ENCODE peak calls at places on chromosomes 11 and 22, in four cellular contexts. L is left ventricle myocardium inferior, R is brain microvascular endothelial cell, C is psoas muscle. Q is an unnamed sample.

GRCh38 chr22:44712156-44712555 is 10.2 kb downstream of the PRR5 start:
- DNase-seq in L (no peak), C (peak; percentile 63), R (no peak), Q (no peak)

GRCh38 chr11:65225284-65226102 is 36.3 kb upstream of the POLA2 start:
- DNase-seq in C (no peak), L (peak; percentile 58), R (peak; percentile 35), Q (peak; percentile 77)

GRCh38 chr11:44944853-44945235 is 5.8 kb downstream of the TP53I11 start:
- DNase-seq in C (no peak), R (no peak), L (no peak), Q (no peak)

GRCh38 chr11:35629914-35630313 is 11.7 kb downstream of the FJX1 start:
- DNase-seq in C (no peak), R (peak; percentile 99), L (no peak), Q (peak; percentile 97)

GRCh38 chr22:44291265-44292006 is 21.3 kb downstream of the SHISAL1 start:
- DNase-seq in L (no peak), C (no peak), R (no peak), Q (no peak)

GRCh38 chr11:92018332-92018731 is 206.3 kb upstream of the FAT3 start:
- DNase-seq in R (no peak), C (no peak), L (peak; percentile 13), Q (no peak)

GRCh38 chr11:75703709-75704237 is 13.9 kb upstream of the MOGAT2 start:
- DNase-seq in C (no peak), L (no peak), R (no peak), Q (no peak)

GRCh38 chr11:94513091-94513490 is 830 bp downstream of the C11orf97 start:
- DNase-seq in C (no peak), L (no peak), R (no peak), Q (no peak)

GRCh38 chr11:17412488-17413180 is 24.2 kb upstream of the KCNJ11 start:
- DNase-seq in C (no peak), L (no peak), R (no peak), Q (no peak)

GRCh38 chr11:19460718-19461405 is 220.1 kb upstream of the E2F8 start:
- DNase-seq in L (peak; percentile 42), C (no peak), R (no peak), Q (no peak)

GRCh38 chr22:42419328-42419881 is 12.8 kb downstream of the NFAM1 start:
- DNase-seq in C (no peak), L (no peak), R (no peak), Q (no peak)

DNA sequence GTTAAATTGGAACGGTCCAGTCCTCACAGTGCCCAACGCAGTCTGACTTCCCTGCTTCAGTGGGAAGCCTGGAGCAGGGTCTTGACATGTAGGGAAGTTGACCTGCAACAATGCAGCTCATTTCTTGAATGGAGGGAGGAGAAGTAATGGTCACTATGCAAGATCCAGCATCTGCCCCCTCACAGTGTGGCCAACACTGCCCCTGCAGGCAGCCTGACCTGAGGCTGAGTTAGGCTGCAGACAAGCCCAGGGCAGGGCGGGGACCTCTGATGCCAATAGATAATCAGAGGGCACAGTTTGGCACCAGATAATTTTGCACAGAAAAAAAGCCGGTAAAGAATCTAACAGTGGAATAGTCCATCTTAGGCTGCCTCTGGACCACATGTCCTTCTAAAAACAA is 182.3 kb downstream of the DSCAML1 start:
- DNase-seq in C (no peak), R (no peak), L (no peak), Q (no peak)
- H3K27me3 ChIP-seq in C (peaks cover 6% of the 10 kb centered on the region), R (no peaks in the 10 kb centered on the region), L (no peaks in the 10 kb centered on the region), Q (peaks cover 43% of the 10 kb centered on the region)

DNA sequence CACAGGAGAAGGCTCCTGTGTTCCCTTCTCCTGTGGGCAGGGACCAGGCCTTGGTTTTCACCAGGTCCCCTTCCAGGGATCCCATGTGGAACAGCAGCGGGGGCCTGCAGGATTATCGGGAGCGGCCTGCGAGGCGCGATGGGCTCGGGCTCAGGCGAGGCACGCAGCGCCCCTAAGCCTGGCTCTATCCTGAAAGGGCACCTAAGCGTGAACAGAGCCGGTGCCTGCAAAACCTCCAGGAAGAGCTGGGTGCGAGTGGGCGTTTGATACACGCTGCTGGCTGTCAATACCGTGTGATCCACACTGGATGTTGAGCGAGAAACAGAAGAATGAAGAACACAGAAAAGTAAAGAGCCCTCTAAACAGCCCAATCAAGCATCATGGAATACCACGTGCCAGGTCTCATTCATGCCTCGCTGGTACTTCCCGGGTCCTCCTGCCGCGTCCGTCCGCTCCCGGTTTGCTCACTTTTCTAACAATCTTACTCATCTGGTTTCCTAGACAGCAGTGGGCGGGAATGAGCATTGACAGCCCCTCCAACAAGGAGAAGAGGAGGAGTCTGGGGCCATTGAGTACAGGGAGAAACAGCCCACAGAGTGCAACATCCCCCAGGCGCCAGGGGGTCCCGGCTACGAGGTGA is 12.5 kb downstream of the OSBPL5 start:
- DNase-seq in C (peak; percentile 46), R (peak; percentile 78), L (peak; percentile 12), Q (peak; percentile 14)
- H3K27me3 ChIP-seq in C (no peaks in the 10 kb centered on the region), R (no peaks in the 10 kb centered on the region), L (no peaks in the 10 kb centered on the region), Q (no peaks in the 10 kb centered on the region)

GRCh38 chr11:72676874-72677341 is 2.7 kb upstream of the PDE2A start:
- DNase-seq in C (peak; percentile 76), L (peak; percentile 58), R (peak; percentile 32), Q (peak; percentile 72)

GRCh38 chr11:72673943-72674828 is at the start of gene PDE2A:
- DNase-seq in L (no peak), C (no peak), R (no peak), Q (no peak)

GRCh38 chr11:72672839-72673238 is 1.4 kb downstream of the PDE2A start:
- DNase-seq in L (no peak), C (no peak), R (no peak), Q (no peak)

GRCh38 chr11:72673284-72673942 is 809 bp downstream of the PDE2A start:
- DNase-seq in L (no peak), C (no peak), R (no peak), Q (no peak)

GRCh38 chr11:72675221-72675620 is 999 bp upstream of the PDE2A start:
- DNase-seq in L (no peak), R (no peak), C (no peak), Q (no peak)
- H3K27me3 ChIP-seq in L (peaks cover 73% of the 10 kb centered on the region), R (peaks cover 72% of the 10 kb centered on the region), C (peaks cover 26% of the 10 kb centered on the region), Q (peaks cover 47% of the 10 kb centered on the region)

DNA sequence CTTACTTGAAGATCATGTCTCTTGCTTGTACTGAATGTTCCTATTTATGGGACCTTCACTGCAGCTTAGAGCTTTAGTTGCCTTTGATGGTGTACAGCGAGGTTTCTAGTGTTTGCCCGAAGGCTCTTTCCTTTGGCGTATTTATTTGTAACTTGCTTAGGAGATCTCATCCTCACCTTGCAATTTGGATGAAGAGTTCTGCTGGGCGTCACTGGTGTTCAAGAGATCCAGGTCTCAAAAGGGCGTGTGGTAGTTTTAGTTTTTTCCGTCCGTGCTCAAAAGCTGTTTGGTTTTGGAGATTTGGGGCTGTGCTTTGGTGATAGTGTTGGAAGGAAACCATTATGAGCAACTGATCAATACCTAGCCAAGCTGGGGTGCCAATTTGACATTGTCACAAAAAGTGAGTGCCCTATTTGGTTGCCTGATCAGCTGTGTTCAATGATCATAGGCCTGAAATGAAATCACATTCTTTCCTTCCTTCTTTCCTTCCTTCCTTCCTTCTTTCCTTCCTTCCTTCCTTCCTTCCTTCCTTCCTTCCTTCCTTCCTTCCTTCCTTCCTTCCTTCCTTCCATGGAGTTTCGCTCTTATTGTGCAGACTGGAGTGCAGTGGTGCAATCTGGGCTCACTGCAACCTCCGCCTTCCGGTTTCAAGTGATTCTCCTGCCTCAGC is 69.7 kb upstream of the GRAMD1B start:
- DNase-seq in L (no peak), R (no peak), C (no peak), Q (no peak)
- H3K27me3 ChIP-seq in L (peaks cover 91% of the 10 kb centered on the region), R (peaks cover 20% of the 10 kb centered on the region), C (peaks cover 2% of the 10 kb centered on the region), Q (peaks cover 7% of the 10 kb centered on the region)

DNA sequence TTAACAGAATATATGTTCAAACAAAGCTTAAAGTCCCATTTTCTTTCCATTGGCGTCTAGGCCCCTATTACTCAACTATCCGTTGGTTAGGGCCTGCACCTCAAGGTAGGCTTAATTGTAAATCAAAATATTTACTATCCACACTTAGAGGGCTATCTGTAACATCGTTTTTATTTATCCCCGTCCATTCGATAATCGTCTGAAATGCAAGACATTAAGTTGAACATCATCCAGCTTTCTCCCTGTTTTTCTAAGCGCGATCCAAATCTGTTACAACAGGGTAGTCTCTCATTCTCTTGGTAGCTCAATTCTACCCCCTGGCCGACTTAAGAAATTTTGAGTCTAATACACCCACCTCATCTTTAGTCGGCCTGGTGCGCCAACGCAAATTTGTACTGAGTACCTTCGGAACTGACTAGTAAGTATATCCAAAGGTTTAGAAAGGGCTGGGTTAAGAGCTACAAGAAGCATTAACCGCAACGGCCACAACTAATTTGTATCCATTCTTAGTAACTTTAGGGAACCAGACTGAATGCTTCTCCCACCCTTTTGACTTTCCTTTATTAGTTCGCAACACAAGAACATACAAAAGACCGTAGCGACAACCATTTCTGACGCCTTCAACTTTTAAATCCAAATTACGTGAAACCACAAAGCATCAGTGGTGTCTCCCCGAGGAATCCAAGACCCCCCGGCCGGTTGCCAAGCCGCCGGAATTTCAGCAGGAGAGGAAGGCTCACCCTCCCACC is 1.1 kb upstream of the ZNF143 start:
- DNase-seq in R (peak; percentile 52), C (no peak), L (no peak), Q (peak; percentile 42)
- H3K27me3 ChIP-seq in R (no peaks in the 10 kb centered on the region), C (no peaks in the 10 kb centered on the region), L (no peaks in the 10 kb centered on the region), Q (no peaks in the 10 kb centered on the region)

GRCh38 chr11:133171374-133171773 is 360.9 kb downstream of the OPCML start:
- DNase-seq in C (no peak), R (no peak), L (no peak), Q (no peak)

GRCh38 chr11:133172349-133172748 is 360.0 kb downstream of the OPCML start:
- DNase-seq in R (no peak), L (no peak), C (no peak), Q (no peak)

GRCh38 chr11:133163463-133164419 is 368.6 kb downstream of the OPCML start:
- DNase-seq in R (peak; percentile 36), L (no peak), C (no peak), Q (peak; percentile 67)

GRCh38 chr11:133164986-133165385 is 367.3 kb downstream of the OPCML start:
- DNase-seq in L (no peak), C (no peak), R (no peak), Q (no peak)

GRCh38 chr11:133168016-133168415 is 364.3 kb downstream of the OPCML start:
- DNase-seq in L (no peak), R (no peak), C (no peak), Q (no peak)
- H3K27me3 ChIP-seq in L (peaks cover 9% of the 10 kb centered on the region), R (no peaks in the 10 kb centered on the region), C (no peaks in the 10 kb centered on the region), Q (no peaks in the 10 kb centered on the region)

GRCh38 chr11:86668929-86669328 is 3.5 kb downstream of the ME3 start:
- DNase-seq in C (no peak), L (no peak), R (no peak), Q (no peak)

GRCh38 chr11:86669424-86669823 is 3.0 kb downstream of the ME3 start:
- DNase-seq in C (no peak), R (no peak), L (no peak), Q (peak; percentile 58)

GRCh38 chr11:86671386-86672006 is 920 bp downstream of the ME3 start:
- DNase-seq in R (no peak), C (peak; percentile 83), L (peak; percentile 88), Q (peak; percentile 63)

GRCh38 chr11:86672007-86672621 is at the start of gene ME3:
- DNase-seq in L (peak; percentile 70), C (peak; percentile 86), R (no peak), Q (peak; percentile 66)

GRCh38 chr11:86670179-86670578 is 2.2 kb downstream of the ME3 start:
- DNase-seq in R (peak; percentile 43), L (no peak), C (no peak), Q (no peak)
- H3K27me3 ChIP-seq in R (no peaks in the 10 kb centered on the region), L (no peaks in the 10 kb centered on the region), C (no peaks in the 10 kb centered on the region), Q (no peaks in the 10 kb centered on the region)

DNA sequence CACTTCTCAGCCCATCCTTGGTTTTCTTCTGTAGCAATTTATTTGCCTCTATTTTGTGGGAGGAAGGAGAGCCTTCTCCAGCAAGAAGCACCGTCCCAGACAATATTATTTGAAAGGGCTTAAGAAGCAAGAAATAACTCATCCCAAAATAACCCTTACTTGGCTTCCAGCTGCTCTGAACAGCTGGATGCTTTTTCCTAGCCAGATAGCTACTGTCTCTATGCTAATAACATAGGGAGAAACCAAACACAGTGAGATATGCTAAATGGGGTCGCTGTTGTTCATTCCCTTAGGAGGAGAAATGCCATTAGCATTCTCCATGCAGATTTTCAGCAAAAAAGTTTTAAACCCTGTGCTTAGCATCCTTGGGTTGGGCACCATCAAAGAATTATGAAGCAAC is 133.1 kb downstream of the SPATA19 start:
- DNase-seq in R (no peak), L (no peak), C (no peak), Q (no peak)
- H3K27me3 ChIP-seq in R (no peaks in the 10 kb centered on the region), L (peaks cover 5% of the 10 kb centered on the region), C (peaks cover 4% of the 10 kb centered on the region), Q (peaks cover 7% of the 10 kb centered on the region)